ENCODE peak calls at places on chromosomes 6 and 20, in ten cellular contexts. One of them, this sample, is unnamed.

GRCh38 chr6:26594730-26595632 is 1.8 kb upstream of the ABT1 start:
- DNase-seq in BJ: no peak
- DNase-seq in glutamatergic neuron: no peak
- DNase-seq in upper lobe of right lung: no peak
- DNase-seq in psoas muscle: no peak
- DNase-seq in AG10803: peak
- DNase-seq in tibial nerve: no peak
- DNase-seq in pancreas: no peak
- DNase-seq in dorsolateral prefrontal cortex: no peak
- DNase-seq in A549: peak
- DNase-seq in this sample: no peak

GRCh38 chr6:99434702-99435530 is 9.8 kb upstream of the PNISR start:
- DNase-seq in AG10803: peak
- DNase-seq in psoas muscle: no peak
- DNase-seq in BJ: no peak
- DNase-seq in tibial nerve: no peak
- DNase-seq in glutamatergic neuron: no peak
- DNase-seq in pancreas: no peak
- DNase-seq in upper lobe of right lung: no peak
- DNase-seq in dorsolateral prefrontal cortex: no peak
- DNase-seq in A549: peak
- DNase-seq in this sample: no peak

GRCh38 chr6:104473021-104473429 is 386.7 kb downstream of the HACE1 start:
- DNase-seq in psoas muscle: no peak
- DNase-seq in glutamatergic neuron: no peak
- DNase-seq in dorsolateral prefrontal cortex: no peak
- DNase-seq in upper lobe of right lung: no peak
- DNase-seq in tibial nerve: no peak
- DNase-seq in pancreas: no peak
- DNase-seq in A549: no peak
- DNase-seq in BJ: no peak
- DNase-seq in AG10803: no peak
- DNase-seq in this sample: no peak

GRCh38 chr6:159351707-159352106 is 182.5 kb downstream of the FNDC1 start:
- DNase-seq in dorsolateral prefrontal cortex: no peak
- DNase-seq in psoas muscle: no peak
- DNase-seq in A549: no peak
- DNase-seq in BJ: no peak
- DNase-seq in tibial nerve: no peak
- DNase-seq in pancreas: no peak
- DNase-seq in upper lobe of right lung: no peak
- DNase-seq in AG10803: no peak
- DNase-seq in glutamatergic neuron: no peak
- DNase-seq in this sample: no peak

GRCh38 chr6:310671-311070 is 18.4 kb downstream of the DUSP22 start:
- DNase-seq in glutamatergic neuron: no peak
- DNase-seq in dorsolateral prefrontal cortex: no peak
- DNase-seq in pancreas: no peak
- DNase-seq in BJ: no peak
- DNase-seq in AG10803: no peak
- DNase-seq in tibial nerve: no peak
- DNase-seq in A549: no peak
- DNase-seq in psoas muscle: no peak
- DNase-seq in upper lobe of right lung: no peak
- DNase-seq in this sample: no peak

GRCh38 chr6:50110557-50110956 is 60.8 kb upstream of the DEFB112 start:
- DNase-seq in pancreas: no peak
- DNase-seq in glutamatergic neuron: no peak
- DNase-seq in BJ: no peak
- DNase-seq in tibial nerve: no peak
- DNase-seq in dorsolateral prefrontal cortex: no peak
- DNase-seq in upper lobe of right lung: no peak
- DNase-seq in psoas muscle: no peak
- DNase-seq in A549: no peak
- DNase-seq in AG10803: no peak
- DNase-seq in this sample: no peak

GRCh38 chr6:160791981-160792418 is 90.0 kb downstream of the PLG start:
- DNase-seq in glutamatergic neuron: no peak
- DNase-seq in dorsolateral prefrontal cortex: no peak
- DNase-seq in pancreas: no peak
- DNase-seq in BJ: no peak
- DNase-seq in psoas muscle: no peak
- DNase-seq in AG10803: no peak
- DNase-seq in tibial nerve: no peak
- DNase-seq in A549: peak
- DNase-seq in upper lobe of right lung: no peak
- DNase-seq in this sample: no peak

GRCh38 chr20:16615199-16615598 is 42.0 kb upstream of the KIF16B start:
- DNase-seq in BJ: no peak
- DNase-seq in psoas muscle: no peak
- DNase-seq in upper lobe of right lung: no peak
- DNase-seq in glutamatergic neuron: no peak
- DNase-seq in tibial nerve: no peak
- DNase-seq in pancreas: no peak
- DNase-seq in AG10803: peak
- DNase-seq in dorsolateral prefrontal cortex: no peak
- DNase-seq in A549: no peak
- DNase-seq in this sample: no peak

GRCh38 chr6:156779206-156780116 is 2.3 kb downstream of the ARID1B start:
- DNase-seq in upper lobe of right lung: peak
- DNase-seq in psoas muscle: peak
- DNase-seq in dorsolateral prefrontal cortex: no peak
- DNase-seq in BJ: no peak
- DNase-seq in pancreas: peak
- DNase-seq in tibial nerve: no peak
- DNase-seq in AG10803: no peak
- DNase-seq in glutamatergic neuron: peak
- DNase-seq in A549: peak
- DNase-seq in this sample: peak
- TF ChIP-seq CTCF in upper lobe of right lung: no peak
- TF ChIP-seq CTCF in psoas muscle: peak
- TF ChIP-seq CTCF in dorsolateral prefrontal cortex: no peak
- TF ChIP-seq CTCF in BJ: no peak
- TF ChIP-seq CTCF in pancreas: no peak
- TF ChIP-seq CTCF in tibial nerve: no peak
- TF ChIP-seq CTCF in AG10803: no peak
- TF ChIP-seq CTCF in glutamatergic neuron: no peak
- TF ChIP-seq CTCF in A549: peak
- TF ChIP-seq CTCF in this sample: peak

GRCh38 chr6:3235969-3236368 is 8.5 kb upstream of the TUBB2B start:
- DNase-seq in AG10803: no peak
- DNase-seq in BJ: no peak
- DNase-seq in upper lobe of right lung: no peak
- DNase-seq in psoas muscle: no peak
- DNase-seq in tibial nerve: no peak
- DNase-seq in dorsolateral prefrontal cortex: no peak
- DNase-seq in glutamatergic neuron: no peak
- DNase-seq in A549: no peak
- DNase-seq in pancreas: no peak
- DNase-seq in this sample: no peak

GRCh38 chr6:3240595-3240994 is 13.1 kb upstream of the TUBB2B start:
- DNase-seq in AG10803: no peak
- DNase-seq in glutamatergic neuron: no peak
- DNase-seq in BJ: no peak
- DNase-seq in tibial nerve: no peak
- DNase-seq in A549: no peak
- DNase-seq in dorsolateral prefrontal cortex: no peak
- DNase-seq in upper lobe of right lung: no peak
- DNase-seq in psoas muscle: no peak
- DNase-seq in pancreas: no peak
- DNase-seq in this sample: no peak

GRCh38 chr6:3235486-3235885 is 8.0 kb upstream of the TUBB2B start:
- DNase-seq in dorsolateral prefrontal cortex: no peak
- DNase-seq in AG10803: no peak
- DNase-seq in tibial nerve: no peak
- DNase-seq in upper lobe of right lung: no peak
- DNase-seq in psoas muscle: no peak
- DNase-seq in pancreas: no peak
- DNase-seq in glutamatergic neuron: no peak
- DNase-seq in BJ: no peak
- DNase-seq in A549: no peak
- DNase-seq in this sample: no peak

GRCh38 chr6:3237761-3238662 is 10.6 kb upstream of the TUBB2B start:
- DNase-seq in AG10803: peak
- DNase-seq in glutamatergic neuron: no peak
- DNase-seq in dorsolateral prefrontal cortex: no peak
- DNase-seq in upper lobe of right lung: no peak
- DNase-seq in psoas muscle: no peak
- DNase-seq in tibial nerve: no peak
- DNase-seq in A549: no peak
- DNase-seq in BJ: no peak
- DNase-seq in pancreas: no peak
- DNase-seq in this sample: no peak

GRCh38 chr6:3239110-3239830 is 11.8 kb upstream of the TUBB2B start:
- DNase-seq in AG10803: no peak
- DNase-seq in psoas muscle: no peak
- DNase-seq in BJ: no peak
- DNase-seq in A549: peak
- DNase-seq in pancreas: no peak
- DNase-seq in dorsolateral prefrontal cortex: no peak
- DNase-seq in glutamatergic neuron: no peak
- DNase-seq in tibial nerve: no peak
- DNase-seq in upper lobe of right lung: no peak
- DNase-seq in this sample: no peak
- TF ChIP-seq CTCF in AG10803: peak
- TF ChIP-seq CTCF in psoas muscle: no peak
- TF ChIP-seq CTCF in BJ: peak
- TF ChIP-seq CTCF in A549: no peak
- TF ChIP-seq CTCF in pancreas: no peak
- TF ChIP-seq CTCF in dorsolateral prefrontal cortex: no peak
- TF ChIP-seq CTCF in glutamatergic neuron: peak
- TF ChIP-seq CTCF in tibial nerve: no peak
- TF ChIP-seq CTCF in upper lobe of right lung: no peak
- TF ChIP-seq CTCF in this sample: no peak

DNA sequence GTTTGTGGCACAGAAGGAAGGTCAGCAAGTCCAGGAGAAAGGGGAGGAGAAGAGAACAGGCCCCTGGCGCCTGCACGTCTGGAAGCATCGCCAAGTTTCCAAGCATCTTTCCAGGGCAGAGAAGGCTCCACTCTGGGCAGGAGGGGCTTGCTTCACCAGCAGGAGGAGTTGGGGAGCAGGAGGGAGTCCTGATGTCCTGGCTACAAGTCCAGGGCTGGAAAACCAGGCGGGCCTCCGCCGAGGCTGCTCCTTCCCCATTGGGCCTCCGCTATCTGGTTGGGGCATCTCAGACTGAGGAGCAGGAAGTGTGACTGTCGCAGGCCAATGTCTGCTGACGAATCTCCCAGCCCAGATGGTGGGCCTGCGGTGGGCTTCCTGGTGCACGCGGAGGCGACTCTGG is 421.9 kb downstream of the PREX1 start:
- DNase-seq in psoas muscle: no peak
- DNase-seq in BJ: no peak
- DNase-seq in glutamatergic neuron: no peak
- DNase-seq in upper lobe of right lung: no peak
- DNase-seq in AG10803: no peak
- DNase-seq in dorsolateral prefrontal cortex: no peak
- DNase-seq in pancreas: no peak
- DNase-seq in tibial nerve: no peak
- DNase-seq in A549: peak
- DNase-seq in this sample: no peak
- TF ChIP-seq CTCF in psoas muscle: no peak
- TF ChIP-seq CTCF in BJ: no peak
- TF ChIP-seq CTCF in glutamatergic neuron: no peak
- TF ChIP-seq CTCF in upper lobe of right lung: no peak
- TF ChIP-seq CTCF in AG10803: no peak
- TF ChIP-seq CTCF in dorsolateral prefrontal cortex: no peak
- TF ChIP-seq CTCF in pancreas: no peak
- TF ChIP-seq CTCF in tibial nerve: no peak
- TF ChIP-seq CTCF in A549: no peak
- TF ChIP-seq CTCF in this sample: no peak

DNA sequence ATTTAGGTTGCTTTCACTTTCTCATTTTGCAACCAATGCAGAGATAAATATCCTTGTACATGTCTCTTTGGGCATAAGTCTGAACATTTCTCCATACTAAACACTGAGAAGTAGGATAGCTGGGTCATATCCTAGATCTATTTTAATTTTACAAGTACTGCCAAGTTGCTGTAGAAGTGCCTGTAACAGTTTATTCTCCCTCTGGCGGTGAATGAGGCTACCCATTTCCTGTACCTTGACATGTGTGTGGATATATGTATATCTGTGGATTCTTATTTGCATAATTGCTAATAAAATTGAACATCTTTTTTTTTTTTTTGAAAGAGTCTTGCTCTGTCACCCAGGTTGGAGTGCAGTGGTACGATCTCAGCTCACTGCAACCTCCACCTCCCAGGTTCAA is 48.0 kb upstream of the PNRC1 start:
- DNase-seq in dorsolateral prefrontal cortex: no peak
- DNase-seq in A549: no peak
- DNase-seq in tibial nerve: no peak
- DNase-seq in glutamatergic neuron: no peak
- DNase-seq in psoas muscle: no peak
- DNase-seq in BJ: no peak
- DNase-seq in upper lobe of right lung: no peak
- DNase-seq in pancreas: no peak
- DNase-seq in AG10803: no peak
- DNase-seq in this sample: no peak
- TF ChIP-seq CTCF in dorsolateral prefrontal cortex: no peak
- TF ChIP-seq CTCF in A549: no peak
- TF ChIP-seq CTCF in tibial nerve: no peak
- TF ChIP-seq CTCF in glutamatergic neuron: no peak
- TF ChIP-seq CTCF in psoas muscle: peak
- TF ChIP-seq CTCF in BJ: peak
- TF ChIP-seq CTCF in upper lobe of right lung: no peak
- TF ChIP-seq CTCF in pancreas: no peak
- TF ChIP-seq CTCF in AG10803: no peak
- TF ChIP-seq CTCF in this sample: peak

GRCh38 chr20:540391-541201 is 3.0 kb downstream of the CSNK2A1 start:
- DNase-seq in tibial nerve: no peak
- DNase-seq in pancreas: no peak
- DNase-seq in dorsolateral prefrontal cortex: no peak
- DNase-seq in psoas muscle: no peak
- DNase-seq in glutamatergic neuron: no peak
- DNase-seq in upper lobe of right lung: no peak
- DNase-seq in A549: no peak
- DNase-seq in BJ: no peak
- DNase-seq in AG10803: no peak
- DNase-seq in this sample: no peak
- TF ChIP-seq CTCF in tibial nerve: no peak
- TF ChIP-seq CTCF in pancreas: no peak
- TF ChIP-seq CTCF in dorsolateral prefrontal cortex: no peak
- TF ChIP-seq CTCF in psoas muscle: no peak
- TF ChIP-seq CTCF in glutamatergic neuron: no peak
- TF ChIP-seq CTCF in upper lobe of right lung: no peak
- TF ChIP-seq CTCF in A549: no peak
- TF ChIP-seq CTCF in BJ: no peak
- TF ChIP-seq CTCF in AG10803: no peak
- TF ChIP-seq CTCF in this sample: no peak

GRCh38 chr20:58219342-58219700 is 9.1 kb downstream of the ANKRD60 start:
- DNase-seq in dorsolateral prefrontal cortex: no peak
- DNase-seq in A549: peak
- DNase-seq in AG10803: peak
- DNase-seq in tibial nerve: no peak
- DNase-seq in BJ: peak
- DNase-seq in upper lobe of right lung: no peak
- DNase-seq in pancreas: no peak
- DNase-seq in psoas muscle: no peak
- DNase-seq in glutamatergic neuron: no peak
- DNase-seq in this sample: no peak
- TF ChIP-seq CTCF in dorsolateral prefrontal cortex: no peak
- TF ChIP-seq CTCF in A549: no peak
- TF ChIP-seq CTCF in AG10803: peak
- TF ChIP-seq CTCF in tibial nerve: no peak
- TF ChIP-seq CTCF in BJ: peak
- TF ChIP-seq CTCF in upper lobe of right lung: no peak
- TF ChIP-seq CTCF in pancreas: no peak
- TF ChIP-seq CTCF in psoas muscle: no peak
- TF ChIP-seq CTCF in glutamatergic neuron: no peak
- TF ChIP-seq CTCF in this sample: no peak